ENCODE peak calls at places on chromosomes 2 and 18, in seven cellular contexts. One of them, this sample, is unnamed.

GRCh38 chr2:240820607-240821428 is 799 bp upstream of the KIF1A start:
- DNase-seq in dorsolateral prefrontal cortex: peak; percentile 68
- DNase-seq in NCI-H1694 treated with DMSO at 0.1 percent for 48 hours: peak; percentile 47
- DNase-seq in fibroblast of gingiva: no peak
- DNase-seq in SJSA1: peak; percentile 43
- DNase-seq in GM18507: no peak
- DNase-seq in left ventricle myocardium inferior: peak; percentile 9
- DNase-seq in this sample: peak; percentile 55

GRCh38 chr18:4455113-4455811 is at the start of gene DLGAP1:
- DNase-seq in SJSA1: peak; percentile 39
- DNase-seq in GM18507: no peak
- DNase-seq in left ventricle myocardium inferior: no peak
- DNase-seq in fibroblast of gingiva: no peak
- DNase-seq in NCI-H1694 treated with DMSO at 0.1 percent for 48 hours: no peak
- DNase-seq in dorsolateral prefrontal cortex: peak; percentile 67
- DNase-seq in this sample: peak; percentile 79

GRCh38 chr2:149422337-149422990 is 92.1 kb downstream of the LYPD6 start:
- DNase-seq in NCI-H1694 treated with DMSO at 0.1 percent for 48 hours: no peak
- DNase-seq in SJSA1: peak; percentile 53
- DNase-seq in GM18507: no peak
- DNase-seq in left ventricle myocardium inferior: no peak
- DNase-seq in fibroblast of gingiva: peak; percentile 11
- DNase-seq in dorsolateral prefrontal cortex: no peak
- DNase-seq in this sample: no peak

GRCh38 chr2:182897137-182897536 is 30.7 kb upstream of the FRZB start:
- DNase-seq in left ventricle myocardium inferior: no peak
- DNase-seq in GM18507: no peak
- DNase-seq in fibroblast of gingiva: no peak
- DNase-seq in dorsolateral prefrontal cortex: no peak
- DNase-seq in NCI-H1694 treated with DMSO at 0.1 percent for 48 hours: no peak
- DNase-seq in SJSA1: no peak
- DNase-seq in this sample: no peak

GRCh38 chr2:27422958-27423357 is 5.5 kb upstream of the NRBP1 start:
- DNase-seq in SJSA1: no peak
- DNase-seq in dorsolateral prefrontal cortex: no peak
- DNase-seq in NCI-H1694 treated with DMSO at 0.1 percent for 48 hours: no peak
- DNase-seq in left ventricle myocardium inferior: no peak
- DNase-seq in fibroblast of gingiva: no peak
- DNase-seq in GM18507: no peak
- DNase-seq in this sample: no peak

GRCh38 chr2:55133467-55134315 is 83.4 kb upstream of the RTN4 start:
- DNase-seq in SJSA1: peak; percentile 83
- DNase-seq in GM18507: peak; percentile 32
- DNase-seq in left ventricle myocardium inferior: no peak
- DNase-seq in NCI-H1694 treated with DMSO at 0.1 percent for 48 hours: no peak
- DNase-seq in fibroblast of gingiva: peak; percentile 96
- DNase-seq in dorsolateral prefrontal cortex: no peak
- DNase-seq in this sample: no peak

GRCh38 chr2:68336192-68336591 is 16.4 kb upstream of the CNRIP1 start:
- DNase-seq in left ventricle myocardium inferior: no peak
- DNase-seq in dorsolateral prefrontal cortex: no peak
- DNase-seq in NCI-H1694 treated with DMSO at 0.1 percent for 48 hours: no peak
- DNase-seq in SJSA1: no peak
- DNase-seq in fibroblast of gingiva: peak; percentile 79
- DNase-seq in GM18507: no peak
- DNase-seq in this sample: no peak

GRCh38 chr18:76720683-76721082 is 101.7 kb upstream of the ZNF236 start:
- DNase-seq in left ventricle myocardium inferior: no peak
- DNase-seq in GM18507: no peak
- DNase-seq in dorsolateral prefrontal cortex: no peak
- DNase-seq in fibroblast of gingiva: peak; percentile 22
- DNase-seq in NCI-H1694 treated with DMSO at 0.1 percent for 48 hours: no peak
- DNase-seq in SJSA1: peak; percentile 2
- DNase-seq in this sample: no peak

GRCh38 chr2:112768432-112768831 is 4.0 kb upstream of the CKAP2L start:
- DNase-seq in left ventricle myocardium inferior: no peak
- DNase-seq in GM18507: no peak
- DNase-seq in SJSA1: no peak
- DNase-seq in fibroblast of gingiva: peak; percentile 67
- DNase-seq in NCI-H1694 treated with DMSO at 0.1 percent for 48 hours: no peak
- DNase-seq in dorsolateral prefrontal cortex: no peak
- DNase-seq in this sample: no peak

GRCh38 chr2:85216927-85217326 is 83.7 kb downstream of the TCF7L1 start:
- DNase-seq in NCI-H1694 treated with DMSO at 0.1 percent for 48 hours: no peak
- DNase-seq in SJSA1: no peak
- DNase-seq in dorsolateral prefrontal cortex: no peak
- DNase-seq in GM18507: no peak
- DNase-seq in fibroblast of gingiva: no peak
- DNase-seq in left ventricle myocardium inferior: no peak
- DNase-seq in this sample: no peak

GRCh38 chr2:179966778-179967394 is 40.2 kb downstream of the CWC22 start:
- DNase-seq in fibroblast of gingiva: no peak
- DNase-seq in GM18507: no peak
- DNase-seq in SJSA1: no peak
- DNase-seq in NCI-H1694 treated with DMSO at 0.1 percent for 48 hours: no peak
- DNase-seq in left ventricle myocardium inferior: no peak
- DNase-seq in dorsolateral prefrontal cortex: no peak
- DNase-seq in this sample: no peak

GRCh38 chr2:199488772-199489400 is 31.1 kb upstream of the SATB2 start:
- DNase-seq in GM18507: peak; percentile 36
- DNase-seq in NCI-H1694 treated with DMSO at 0.1 percent for 48 hours: peak; percentile 54
- DNase-seq in left ventricle myocardium inferior: no peak
- DNase-seq in SJSA1: peak; percentile 54
- DNase-seq in dorsolateral prefrontal cortex: peak; percentile 58
- DNase-seq in fibroblast of gingiva: peak; percentile 40
- DNase-seq in this sample: peak; percentile 39

GRCh38 chr2:181517685-181518301 is 60.6 kb downstream of the ITGA4 start:
- DNase-seq in fibroblast of gingiva: no peak
- DNase-seq in dorsolateral prefrontal cortex: no peak
- DNase-seq in left ventricle myocardium inferior: no peak
- DNase-seq in NCI-H1694 treated with DMSO at 0.1 percent for 48 hours: peak; percentile 80
- DNase-seq in SJSA1: no peak
- DNase-seq in GM18507: no peak
- DNase-seq in this sample: peak; percentile 84

GRCh38 chr2:190637903-190638618 is 10.8 kb upstream of the NAB1 start:
- DNase-seq in NCI-H1694 treated with DMSO at 0.1 percent for 48 hours: no peak
- DNase-seq in left ventricle myocardium inferior: peak; percentile 64
- DNase-seq in fibroblast of gingiva: no peak
- DNase-seq in dorsolateral prefrontal cortex: peak; percentile 60
- DNase-seq in SJSA1: no peak
- DNase-seq in GM18507: no peak
- DNase-seq in this sample: peak; percentile 62

GRCh38 chr2:17426708-17427107 is 91.5 kb downstream of the RAD51AP2 start:
- DNase-seq in GM18507: no peak
- DNase-seq in dorsolateral prefrontal cortex: no peak
- DNase-seq in left ventricle myocardium inferior: no peak
- DNase-seq in SJSA1: no peak
- DNase-seq in NCI-H1694 treated with DMSO at 0.1 percent for 48 hours: no peak
- DNase-seq in fibroblast of gingiva: no peak
- DNase-seq in this sample: no peak

GRCh38 chr18:47779381-47779780 is 151.1 kb downstream of the SMAD2 start:
- DNase-seq in NCI-H1694 treated with DMSO at 0.1 percent for 48 hours: no peak
- DNase-seq in GM18507: no peak
- DNase-seq in fibroblast of gingiva: no peak
- DNase-seq in SJSA1: no peak
- DNase-seq in left ventricle myocardium inferior: no peak
- DNase-seq in dorsolateral prefrontal cortex: no peak
- DNase-seq in this sample: no peak

GRCh38 chr2:156323754-156324153 is 8.8 kb downstream of the NR4A2 start:
- DNase-seq in left ventricle myocardium inferior: no peak
- DNase-seq in SJSA1: no peak
- DNase-seq in NCI-H1694 treated with DMSO at 0.1 percent for 48 hours: no peak
- DNase-seq in fibroblast of gingiva: no peak
- DNase-seq in GM18507: no peak
- DNase-seq in dorsolateral prefrontal cortex: no peak
- DNase-seq in this sample: no peak

GRCh38 chr2:29902356-29902755 is 19.0 kb downstream of the ALK start:
- DNase-seq in dorsolateral prefrontal cortex: no peak
- DNase-seq in SJSA1: no peak
- DNase-seq in NCI-H1694 treated with DMSO at 0.1 percent for 48 hours: no peak
- DNase-seq in fibroblast of gingiva: no peak
- DNase-seq in left ventricle myocardium inferior: no peak
- DNase-seq in GM18507: no peak
- DNase-seq in this sample: no peak

GRCh38 chr2:197028230-197028629 is 101.7 kb upstream of the PGAP1 start:
- DNase-seq in dorsolateral prefrontal cortex: no peak
- DNase-seq in fibroblast of gingiva: peak; percentile 15
- DNase-seq in GM18507: no peak
- DNase-seq in left ventricle myocardium inferior: no peak
- DNase-seq in SJSA1: peak; percentile 81
- DNase-seq in NCI-H1694 treated with DMSO at 0.1 percent for 48 hours: no peak
- DNase-seq in this sample: no peak

This sample was measured in G401.